ENCODE peak calls at places on chromosomes 13 and 19, in five cellular contexts. C is trophoblast cell, W is mesenchymal stem cell, T is H1, O is H9. K is an unnamed sample.

GRCh38 chr13:109833940-109834339 is 47.6 kb upstream of the IRS2 start:
- DNase-seq in C (no peak), W (no peak), T (no peak), O (no peak), K (no peak)

GRCh38 chr13:79681069-79681468 is 200.1 kb downstream of the NDFIP2 start:
- DNase-seq in C (no peak), W (no peak), T (no peak), O (no peak), K (no peak)

GRCh38 chr13:63088226-63088625 is 1672.6 kb upstream of the PCDH20 start:
- DNase-seq in C (no peak), W (peak), T (no peak), O (no peak), K (no peak)

GRCh38 chr13:39623466-39623865 is 20.5 kb upstream of the LHFPL6 start:
- DNase-seq in C (peak), W (no peak), T (no peak), O (no peak), K (no peak)

GRCh38 chr19:58279925-58280316 is 1.2 kb downstream of the ZNF8 start:
- DNase-seq in C (no peak), W (no peak), T (no peak), O (no peak), K (no peak)

GRCh38 chr19:15110418-15110815 is 3.2 kb downstream of the SYDE1 start:
- DNase-seq in C (no peak), W (no peak), T (no peak), O (no peak), K (no peak)

GRCh38 chr19:35704218-35704617 is at the start of gene ZBTB32:
- DNase-seq in C (no peak), W (peak), T (no peak), O (peak), K (peak)

GRCh38 chr19:44530777-44531176 is 1.3 kb upstream of the CEACAM20 start:
- DNase-seq in C (no peak), W (no peak), T (no peak), O (no peak), K (no peak)

GRCh38 chr13:27536361-27537101 is 83.8 kb downstream of the LNX2 start:
- DNase-seq in C (peak), W (no peak), T (no peak), O (no peak), K (no peak)

DNA sequence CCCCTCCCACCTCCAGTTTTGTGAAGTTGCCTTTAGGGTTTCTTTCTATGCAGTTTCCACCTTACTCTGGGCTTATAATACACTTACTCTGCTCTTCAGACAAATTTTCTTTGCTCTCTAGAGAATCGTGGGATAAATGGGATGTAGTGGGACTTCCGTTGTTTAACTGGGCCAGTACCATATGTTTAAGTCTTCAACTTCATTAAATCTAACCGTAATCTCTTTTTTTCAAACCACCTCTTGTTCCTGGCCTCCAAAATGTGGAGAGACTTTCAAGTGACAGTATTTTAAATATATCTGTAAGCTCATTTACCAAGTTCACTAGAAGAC is 23.9 kb downstream of the IPO5 start:
- DNase-seq in C (no peak), W (peak), T (no peak), O (no peak), K (no peak)
- H2AFZ ChIP-seq in C (no peak), W (no peak), T (no peak), O (no peak), K (peak)

DNA sequence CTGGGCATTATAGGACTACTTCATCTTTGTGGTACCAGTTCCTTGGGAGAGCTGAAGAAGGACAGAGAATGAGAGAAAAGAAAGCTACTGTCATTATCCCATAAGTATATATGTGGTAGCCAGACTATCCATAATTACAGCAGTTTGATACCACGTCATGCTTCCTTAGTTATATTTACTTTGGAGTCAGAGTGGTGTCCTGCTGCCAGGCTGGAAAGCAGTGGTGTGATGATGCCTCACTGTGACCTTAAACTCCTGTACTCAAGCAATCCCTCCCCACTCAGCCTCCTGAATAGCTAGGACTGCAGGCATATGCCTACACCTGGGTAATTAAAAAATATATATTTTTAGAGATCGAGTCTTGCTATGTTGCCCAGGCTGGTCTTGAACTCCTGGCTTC is 57.8 kb downstream of the WTIP start:
- DNase-seq in C (no peak), W (no peak), T (no peak), O (no peak), K (no peak)
- H2BK12ac ChIP-seq in C (no peak), W (no peak), T (no peak), O (no peak), K (no peak)

GRCh38 chr13:25966086-25966485 is 85.7 kb downstream of the SHISA2 start:
- DNase-seq in C (no peak), W (peak), T (no peak), O (no peak), K (no peak)
- H3K4me2 ChIP-seq in C (no peak), W (no peak), T (no peak), O (no peak), K (no peak)

DNA sequence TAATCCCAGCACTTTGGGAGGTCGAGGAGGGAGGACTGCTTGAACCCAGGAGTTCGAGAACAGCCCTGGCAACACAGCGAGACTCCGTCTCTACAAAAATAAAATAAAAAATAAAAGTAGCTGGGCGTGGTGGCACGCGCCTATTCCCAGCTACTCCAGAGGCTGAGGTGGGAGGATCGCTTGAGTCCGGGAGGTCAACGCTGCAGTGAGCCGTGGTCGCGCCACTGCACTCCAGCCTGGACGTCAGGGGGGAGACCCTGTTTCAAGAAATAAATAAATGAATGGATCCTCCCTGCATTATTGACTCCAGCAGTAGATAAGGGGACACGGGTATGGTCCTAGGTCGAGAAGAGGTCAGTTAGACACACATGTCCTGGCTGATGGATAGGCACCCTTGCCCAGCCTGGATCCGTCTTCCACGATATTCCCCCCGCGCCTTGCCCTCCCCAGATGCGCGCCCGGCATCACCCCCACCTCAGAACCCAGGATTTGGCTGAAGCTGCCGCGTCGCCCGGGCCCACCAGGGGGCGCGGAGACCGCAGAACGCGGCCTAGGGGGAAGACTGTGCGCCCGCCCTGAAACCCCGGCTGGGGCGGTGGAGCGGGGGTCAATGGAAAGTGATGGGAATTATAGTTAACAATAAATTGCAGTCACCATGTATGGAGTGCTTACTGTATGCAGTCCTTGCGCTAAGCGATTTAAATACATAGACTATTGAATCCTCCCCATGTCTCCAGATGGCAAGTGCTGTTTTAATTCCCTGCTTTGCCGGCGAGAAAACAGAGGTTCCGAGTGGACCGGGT is 2.1 kb upstream of the HOOK2 start:
- DNase-seq in C (peak), W (peak), T (no peak), O (peak), K (no peak)
- H2AFZ ChIP-seq in C (no peak), W (peak), T (no peak), O (no peak), K (peak)

GRCh38 chr19:23440207-23440606 is 44.9 kb upstream of the ZNF91 start:
- DNase-seq in C (no peak), W (no peak), T (no peak), O (peak), K (no peak)
- H2BK12ac ChIP-seq in C (no peak), W (no peak), T (no peak), O (no peak), K (no peak)

GRCh38 chr13:22062478-22063205 is 391.8 kb downstream of the FGF9 start:
- DNase-seq in C (no peak), W (no peak), T (no peak), O (no peak), K (no peak)

GRCh38 chr13:22063416-22064124 is 392.7 kb downstream of the FGF9 start:
- DNase-seq in C (no peak), W (no peak), T (no peak), O (no peak), K (no peak)

GRCh38 chr13:22061806-22062391 is 391.0 kb downstream of the FGF9 start:
- DNase-seq in C (no peak), W (no peak), T (no peak), O (no peak), K (no peak)

GRCh38 chr13:22060187-22060586 is 389.3 kb downstream of the FGF9 start:
- DNase-seq in C (no peak), W (no peak), T (no peak), O (no peak), K (no peak)

DNA sequence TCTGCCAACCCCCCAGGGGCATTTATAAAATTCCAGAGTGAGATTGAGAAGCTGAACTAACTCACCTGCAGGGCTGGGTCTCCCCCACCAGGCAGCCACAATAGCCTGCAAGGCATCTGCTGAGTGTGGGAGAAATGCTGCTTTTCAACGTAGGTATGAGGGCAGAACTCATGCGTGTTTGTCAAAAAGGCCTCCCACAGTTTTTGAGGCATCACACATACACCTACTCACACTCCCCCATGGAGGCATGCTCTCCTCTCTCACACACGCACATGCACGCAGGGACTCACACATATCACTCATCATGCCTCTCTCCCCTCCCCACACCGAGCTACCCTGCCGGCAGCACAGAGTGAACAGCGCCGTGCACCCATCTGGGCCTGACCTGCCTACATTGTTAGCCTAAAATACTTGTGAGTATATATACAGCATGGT is 390.5 kb downstream of the FGF9 start:
- DNase-seq in C (peak), W (no peak), T (no peak), O (peak), K (no peak)
- H3K4me2 ChIP-seq in C (no peak), W (no peak), T (peak), O (no peak), K (no peak)

K was measured in neuronal stem cell.